ENCODE peak calls at places on chromosomes 4 and X, in five cellular contexts. R is A172; C is AG09319; G is Kasumi-1; Q is activated CD8-positive, alpha-beta memory T cell treated with anti-CD3 and anti-CD28 coated beads for 24 hours. I is an unnamed sample.

GRCh38 chr4:153084939-153085630 is 119.2 kb upstream of the TRIM2 start:
- DNase-seq in R (peak), C (peak), G (peak), Q (peak), I (peak)

GRCh38 chr4:140125374-140125773 is 28.6 kb downstream of the MAML3 start:
- DNase-seq in R (no peak), C (no peak), G (no peak), Q (no peak), I (no peak)

GRCh38 chrX:13816899-13817298 is at the start of gene GPM6B:
- DNase-seq in R (no peak), C (no peak), G (no peak), Q (no peak), I (no peak)

GRCh38 chr4:3299538-3300197 is 6.8 kb downstream of the RGS12 start:
- DNase-seq in R (no peak), C (no peak), G (no peak), Q (no peak), I (no peak)

GRCh38 chrX:109485470-109486340 is 3.8 kb upstream of the GUCY2F start:
- DNase-seq in R (peak), C (peak), G (peak), Q (peak), I (peak)

GRCh38 chr4:71004281-71004851 is 10.9 kb downstream of the DCK start:
- DNase-seq in R (no peak), C (no peak), G (no peak), Q (peak), I (peak)

GRCh38 chr4:143311924-143312323 is 24.8 kb upstream of the GAB1 start:
- DNase-seq in R (no peak), C (no peak), G (no peak), Q (no peak), I (no peak)

GRCh38 chr4:157075811-157076577 is at the start of gene GLRB:
- DNase-seq in R (no peak), C (no peak), G (peak), Q (no peak), I (no peak)

GRCh38 chr4:114417214-114417613 is 181.4 kb upstream of the UGT8 start:
- DNase-seq in R (no peak), C (no peak), G (peak), Q (no peak), I (peak)

GRCh38 chr4:151276787-151277557 is at the start of gene PRSS48:
- DNase-seq in R (peak), C (no peak), G (peak), Q (peak), I (peak)

GRCh38 chrX:94053575-94053974 is 379.6 kb downstream of the FAM133A start:
- DNase-seq in R (no peak), C (no peak), G (no peak), Q (no peak), I (no peak)

GRCh38 chrX:130082244-130083106 is 27.8 kb downstream of the ELF4 start:
- DNase-seq in R (no peak), C (no peak), G (peak), Q (peak), I (peak)

GRCh38 chrX:262391-262909 is 18.7 kb upstream of the PLCXD1 start:
- DNase-seq in R (no peak), C (no peak), G (no peak), Q (no peak), I (no peak)

GRCh38 chrX:132612990-132613564 is 124.2 kb upstream of the MBNL3 start:
- DNase-seq in R (no peak), C (no peak), G (peak), Q (peak), I (peak)

GRCh38 chrX:1610166-1610565 is 4.7 kb upstream of the ASMT start:
- DNase-seq in R (no peak), C (no peak), G (no peak), Q (no peak), I (no peak)

GRCh38 chr4:165994706-165995105 is 121.7 kb downstream of the TLL1 start:
- DNase-seq in R (peak), C (no peak), G (no peak), Q (no peak), I (no peak)

GRCh38 chrX:43003939-43004338 is 226.0 kb upstream of the PPP1R2C start:
- DNase-seq in R (no peak), C (no peak), G (no peak), Q (no peak), I (no peak)

GRCh38 chr4:159027535-159027934 is 75.3 kb upstream of the RAPGEF2 start:
- DNase-seq in R (no peak), C (no peak), G (no peak), Q (no peak), I (peak)

GRCh38 chrX:77447339-77448149 is at the start of gene FGF16:
- DNase-seq in R (no peak), C (no peak), G (no peak), Q (peak), I (no peak)

GRCh38 chr4:47784222-47784621 is 53.6 kb downstream of the CORIN start:
- DNase-seq in R (no peak), C (no peak), G (no peak), Q (no peak), I (no peak)

GRCh38 chrX:57313583-57314215 is 27.2 kb downstream of the FAAH2 start:
- DNase-seq in R (no peak), C (no peak), G (no peak), Q (no peak), I (no peak)

GRCh38 chrX:10591363-10592036 is 28.9 kb downstream of the MID1 start:
- DNase-seq in R (no peak), C (no peak), G (no peak), Q (no peak), I (no peak)

GRCh38 chr4:125280892-125281403 is 33.8 kb upstream of the FAT4 start:
- DNase-seq in R (no peak), C (no peak), G (no peak), Q (no peak), I (no peak)

GRCh38 chr4:94426783-94427182 is 25.0 kb upstream of the PDLIM5 start:
- DNase-seq in R (no peak), C (no peak), G (peak), Q (no peak), I (no peak)

GRCh38 chrX:154417157-154417556 is 5.8 kb downstream of the TAFAZZIN start:
- DNase-seq in R (peak), C (no peak), G (no peak), Q (no peak), I (no peak)

GRCh38 chr4:173014113-173014558 is 154.5 kb upstream of the GALNT7 start:
- DNase-seq in R (peak), C (no peak), G (peak), Q (no peak), I (no peak)

GRCh38 chr4:72118017-72118416 is 86.2 kb downstream of the NPFFR2 start:
- DNase-seq in R (no peak), C (no peak), G (peak), Q (no peak), I (no peak)

GRCh38 chrX:130125090-130125489 is 14.8 kb upstream of the ELF4 start:
- DNase-seq in R (no peak), C (peak), G (no peak), Q (no peak), I (no peak)

I was measured in NAMALWA.